ENCODE peak calls at places on chromosome 14, in ten cellular contexts. I is astrocyte of the spinal cord; M is stimulated activated CD4-positive, alpha-beta T cell treated with anti-CD3 and anti-CD28 coated beads, Interleukin-15, amount 100 ng/mL, for 1 hour; S is WTC11; J is naive thymus-derived CD8-positive, alpha-beta T cell; O is LHCN-M2; H is NAMALWA; P is HEK293T; L is activated gamma-delta T cell treated with anti-CD3 and anti-CD28 coated beads, Interleukin-2, amount 50 U/mL, for 16 hours; R is tibial artery. A is an unnamed sample.

GRCh38 chr14:38254565-38255407 is 1.1 kb downstream of the CLEC14A start:
- DNase-seq in I (peak; percentile 17), M (no peak), S (peak; percentile 17), J (no peak), O (no peak), H (no peak), P (no peak), L (no peak), R (no peak), A (no peak)

GRCh38 chr14:70192915-70193314 is 4.2 kb upstream of the SLC8A3 start:
- DNase-seq in I (no peak), M (no peak), S (peak; percentile 13), J (no peak), O (no peak), H (peak; percentile 0), P (peak; percentile 33), L (no peak), R (no peak), A (no peak)

GRCh38 chr14:31360919-31361662 is 59.3 kb downstream of the HEATR5A start:
- DNase-seq in I (peak; percentile 18), M (no peak), S (no peak), J (no peak), O (peak; percentile 59), H (no peak), P (no peak), L (no peak), R (no peak), A (peak; percentile 39)

GRCh38 chr14:100902792-100903191 is 730 bp downstream of the RTL1 start:
- DNase-seq in I (no peak), M (no peak), S (peak; percentile 10), J (no peak), O (no peak), H (no peak), P (no peak), L (no peak), R (no peak), A (no peak)

GRCh38 chr14:68819260-68819691 is 26.4 kb upstream of the ZFP36L1 start:
- DNase-seq in I (peak; percentile 80), M (no peak), S (peak; percentile 59), J (no peak), O (no peak), H (no peak), P (no peak), L (no peak), R (no peak), A (peak; percentile 91)

GRCh38 chr14:66163023-66163422 is 323.1 kb upstream of the CCDC196 start:
- DNase-seq in I (no peak), M (no peak), S (no peak), J (no peak), O (no peak), H (no peak), P (no peak), L (no peak), R (no peak), A (no peak)

GRCh38 chr14:63192085-63192484 is 12.2 kb upstream of the RHOJ start:
- DNase-seq in I (peak; percentile 6), M (no peak), S (no peak), J (no peak), O (no peak), H (no peak), P (no peak), L (no peak), R (no peak), A (no peak)

GRCh38 chr14:69107407-69108003 is 45.4 kb downstream of the DCAF5 start:
- DNase-seq in I (peak; percentile 74), M (peak; percentile 3), S (peak; percentile 18), J (peak; percentile 33), O (peak; percentile 67), H (peak; percentile 52), P (peak; percentile 66), L (peak; percentile 6), R (no peak), A (peak; percentile 62)

GRCh38 chr14:68657300-68658028 is 135.4 kb downstream of the ZFP36L1 start:
- DNase-seq in I (no peak), M (no peak), S (no peak), J (no peak), O (no peak), H (no peak), P (no peak), L (no peak), R (no peak), A (no peak)

GRCh38 chr14:32027255-32027939 is 49.7 kb upstream of the ARHGAP5 start:
- DNase-seq in I (peak; percentile 17), M (no peak), S (no peak), J (no peak), O (peak; percentile 19), H (no peak), P (no peak), L (no peak), R (no peak), A (no peak)

GRCh38 chr14:69664865-69665526 is 53.6 kb downstream of the SUSD6 start:
- DNase-seq in I (no peak), M (no peak), S (no peak), J (no peak), O (no peak), H (no peak), P (no peak), L (no peak), R (no peak), A (no peak)

GRCh38 chr14:51744372-51745150 is 92.9 kb downstream of the FRMD6 start:
- DNase-seq in I (no peak), M (no peak), S (no peak), J (no peak), O (no peak), H (no peak), P (no peak), L (no peak), R (no peak), A (no peak)

GRCh38 chr14:60643443-60644402 is 5.6 kb downstream of the SIX1 start:
- DNase-seq in I (no peak), M (no peak), S (no peak), J (no peak), O (peak; percentile 59), H (no peak), P (no peak), L (no peak), R (peak; percentile 68), A (no peak)

GRCh38 chr14:69360438-69361108 is 37.5 kb downstream of the ERH start:
- DNase-seq in I (no peak), M (no peak), S (no peak), J (no peak), O (peak; percentile 26), H (peak; percentile 55), P (no peak), L (no peak), R (no peak), A (no peak)

GRCh38 chr14:26709019-26709418 is 111.2 kb upstream of the NOVA1 start:
- DNase-seq in I (peak; percentile 61), M (no peak), S (no peak), J (no peak), O (peak; percentile 32), H (no peak), P (no peak), L (no peak), R (no peak), A (peak; percentile 19)

GRCh38 chr14:32077081-32078029 is at the start of gene ARHGAP5:
- DNase-seq in I (peak; percentile 54), M (peak; percentile 46), S (peak; percentile 83), J (peak; percentile 57), O (peak; percentile 35), H (peak; percentile 59), P (peak; percentile 23), L (peak; percentile 9), R (peak; percentile 43), A (peak; percentile 8)

GRCh38 chr14:69922198-69922597 is 43.0 kb downstream of the SMOC1 start:
- DNase-seq in I (no peak), M (no peak), S (no peak), J (no peak), O (no peak), H (no peak), P (no peak), L (no peak), R (peak; percentile 23), A (no peak)

GRCh38 chr14:59189281-59189821 is 884 bp downstream of the DAAM1 start:
- DNase-seq in I (no peak), M (peak; percentile 22), S (peak; percentile 15), J (peak; percentile 22), O (peak; percentile 15), H (peak; percentile 41), P (peak; percentile 15), L (peak; percentile 4), R (no peak), A (no peak)